ENCODE peak calls at places on chromosome 18, in five cellular contexts. Z is PC-9, W is mammary epithelial cell, I is IMR-90, N is A549. V is an unnamed sample. For H3K4me1, the result is how much of the 10 kb centered on the place peaks cover.

GRCh38 chr18:68215931-68216330 is 499.0 kb downstream of the TMX3 start:
- DNase-seq in Z (no peak), W (peak), I (peak), N (no peak), V (peak)

GRCh38 chr18:12726774-12727550 is 24.1 kb downstream of the PSMG2 start:
- DNase-seq in Z (peak), W (peak), I (peak), N (peak), V (peak)

GRCh38 chr18:67583621-67584020 is 67.1 kb upstream of the DSEL start:
- DNase-seq in Z (no peak), W (no peak), I (peak), N (no peak), V (peak)

GRCh38 chr18:50982802-50983179 is 15.0 kb downstream of the ELAC1 start:
- DNase-seq in Z (no peak), W (no peak), I (peak), N (no peak), V (peak)

GRCh38 chr18:49884959-49885358 is 71.6 kb upstream of the ACAA2 start:
- DNase-seq in Z (no peak), W (peak), I (no peak), N (no peak), V (no peak)

GRCh38 chr18:63002803-63003445 is 287.6 kb downstream of the PHLPP1 start:
- DNase-seq in Z (no peak), W (no peak), I (no peak), N (no peak), V (no peak)

GRCh38 chr18:50836521-50836957 is 16.7 kb upstream of the MRO start:
- DNase-seq in Z (no peak), W (peak), I (peak), N (peak), V (peak)

GRCh38 chr18:13566941-13567762 is 159.2 kb downstream of the FAM210A start:
- DNase-seq in Z (no peak), W (peak), I (no peak), N (no peak), V (peak)

GRCh38 chr18:41395695-41396094 is 559.3 kb upstream of the PIK3C3 start:
- DNase-seq in Z (no peak), W (peak), I (peak), N (no peak), V (no peak)

GRCh38 chr18:12460874-12461273 is 53.1 kb downstream of the PRELID3A start:
- DNase-seq in Z (no peak), W (no peak), I (peak), N (no peak), V (no peak)

GRCh38 chr18:3873698-3874495 is 423.9 kb downstream of the TGIF1 start:
- DNase-seq in Z (no peak), W (no peak), I (no peak), N (no peak), V (peak)

GRCh38 chr18:44039826-44040225 is 640.9 kb upstream of the SETBP1 start:
- DNase-seq in Z (no peak), W (no peak), I (no peak), N (no peak), V (no peak)

GRCh38 chr18:30632058-30632718 is 410.4 kb downstream of the DSC3 start:
- DNase-seq in Z (no peak), W (no peak), I (no peak), N (no peak), V (no peak)

GRCh38 chr18:8818982-8819381 is 113.6 kb downstream of the MTCL1 start:
- DNase-seq in Z (no peak), W (no peak), I (no peak), N (no peak), V (no peak)

GRCh38 chr18:3012306-3012919 is 531 bp downstream of the LPIN2 start:
- DNase-seq in Z (no peak), W (no peak), I (peak), N (peak), V (peak)

GRCh38 chr18:70195852-70196434 is 9.5 kb downstream of the RTTN start:
- DNase-seq in Z (peak), W (peak), I (peak), N (peak), V (peak)

GRCh38 chr18:42192251-42193248 is 237.5 kb downstream of the PIK3C3 start:
- DNase-seq in Z (peak), W (peak), I (no peak), N (peak), V (peak)

GRCh38 chr18:54396755-54397154 is 39.0 kb downstream of the C18orf54 start:
- DNase-seq in Z (no peak), W (no peak), I (no peak), N (no peak), V (no peak)

GRCh38 chr18:13831864-13832508 is 8.0 kb downstream of the MC5R start:
- DNase-seq in Z (no peak), W (no peak), I (no peak), N (peak), V (no peak)

GRCh38 chr18:2188258-2188657 is 383.0 kb downstream of the METTL4 start:
- DNase-seq in Z (no peak), W (no peak), I (no peak), N (no peak), V (no peak)

GRCh38 chr18:902179-902718 is 2.4 kb upstream of the ADCYAP1 start:
- DNase-seq in Z (peak), W (no peak), I (no peak), N (no peak), V (peak)

GRCh38 chr18:51235011-51235789 is 37.7 kb upstream of the MEX3C start:
- DNase-seq in Z (peak), W (peak), I (no peak), N (peak), V (peak)

GRCh38 chr18:63177822-63178525 is 141.6 kb downstream of the BCL2 start:
- DNase-seq in Z (no peak), W (no peak), I (no peak), N (no peak), V (peak)

GRCh38 chr18:9575558-9575957 is 38.8 kb downstream of the PPP4R1 start:
- DNase-seq in Z (peak), W (peak), I (peak), N (peak), V (peak)

GRCh38 chr18:26546875-26547301 is 1.5 kb downstream of the KCTD1 start:
- DNase-seq in Z (no peak), W (no peak), I (no peak), N (no peak), V (no peak)

GRCh38 chr18:45374878-45375630 is 240.2 kb upstream of the SLC14A2 start:
- DNase-seq in Z (no peak), W (peak), I (no peak), N (no peak), V (no peak)

GRCh38 chr18:9422816-9423519 is 52.3 kb upstream of the RALBP1 start:
- DNase-seq in Z (peak), W (peak), I (no peak), N (no peak), V (no peak)

GRCh38 chr18:13256444-13257305 is 38.1 kb downstream of the LDLRAD4 start:
- DNase-seq in Z (no peak), W (no peak), I (no peak), N (no peak), V (no peak)

GRCh38 chr18:6884944-6885343 is 155.4 kb downstream of the ARHGAP28 start:
- DNase-seq in Z (no peak), W (no peak), I (peak), N (no peak), V (peak)

DNA sequence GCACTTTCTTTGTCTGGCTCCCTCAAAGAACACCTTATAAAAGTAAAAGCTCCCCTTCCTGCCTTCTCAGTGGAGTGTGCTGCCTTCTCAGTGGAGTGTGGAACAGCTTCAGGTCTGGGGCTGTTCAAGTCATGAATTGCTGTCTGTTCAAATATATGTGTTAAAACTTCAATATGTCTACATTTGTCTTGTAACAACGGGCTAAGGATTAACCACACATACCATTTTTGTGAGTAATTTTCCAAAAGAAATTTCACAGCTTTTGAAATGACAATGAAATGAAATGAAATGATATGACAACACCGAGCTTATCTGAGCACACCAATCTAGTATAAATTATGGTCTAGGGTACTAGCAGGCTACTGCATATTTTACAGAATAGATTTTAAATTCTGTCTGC is 42.9 kb downstream of the CABYR start:
- DNase-seq in Z (no peak), W (peak), I (no peak), N (no peak), V (peak)
- H3K27ac ChIP-seq in Z (no peak), W (peak), I (no peak), N (no peak), V (no peak)

GRCh38 chr18:46705521-46705920 is 48.5 kb upstream of the LOXHD1 start:
- DNase-seq in Z (no peak), W (no peak), I (no peak), N (no peak), V (no peak)

GRCh38 chr18:46711444-46711863 is 45.4 kb downstream of the ST8SIA5 start:
- DNase-seq in Z (no peak), W (no peak), I (no peak), N (no peak), V (no peak)

GRCh38 chr18:46704816-46705215 is 47.8 kb upstream of the LOXHD1 start:
- DNase-seq in Z (no peak), W (no peak), I (no peak), N (no peak), V (no peak)

GRCh38 chr18:46704189-46704588 is 47.2 kb upstream of the LOXHD1 start:
- DNase-seq in Z (no peak), W (no peak), I (no peak), N (no peak), V (no peak)

DNA sequence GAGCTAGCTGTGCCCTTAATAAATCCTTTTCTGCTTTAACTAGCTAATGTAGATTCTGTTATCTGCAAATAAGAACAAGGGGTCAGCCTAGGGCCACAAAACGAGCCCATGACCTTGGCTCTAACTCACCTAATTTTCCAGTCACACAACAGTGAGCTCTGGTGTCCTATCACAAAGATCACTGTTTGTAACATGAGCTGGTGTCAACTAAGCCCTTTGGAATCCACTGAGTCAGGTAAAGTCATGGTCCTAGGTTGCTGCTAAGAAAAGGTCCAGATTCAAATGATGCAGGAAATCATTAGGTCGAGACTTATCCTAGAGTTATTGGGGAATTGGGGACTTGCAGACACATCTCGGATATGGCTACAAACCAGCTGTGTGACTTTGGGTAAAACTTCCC is 49.9 kb downstream of the ST8SIA5 start:
- DNase-seq in Z (no peak), W (peak), I (no peak), N (no peak), V (peak)
- H3K4me1 ChIP-seq in Z (under half), W (under half), I (under half), N (under half), V (under half)

GRCh38 chr18:37393221-37393828 is 172.3 kb downstream of the CELF4 start:
- DNase-seq in Z (no peak), W (no peak), I (no peak), N (no peak), V (no peak)

GRCh38 chr18:37394610-37394965 is 171.0 kb downstream of the CELF4 start:
- DNase-seq in Z (no peak), W (no peak), I (no peak), N (no peak), V (no peak)

GRCh38 chr18:37393945-37394609 is 171.5 kb downstream of the CELF4 start:
- DNase-seq in Z (peak), W (no peak), I (peak), N (peak), V (peak)

GRCh38 chr18:37395631-37396030 is 170.0 kb downstream of the CELF4 start:
- DNase-seq in Z (no peak), W (no peak), I (no peak), N (no peak), V (no peak)

DNA sequence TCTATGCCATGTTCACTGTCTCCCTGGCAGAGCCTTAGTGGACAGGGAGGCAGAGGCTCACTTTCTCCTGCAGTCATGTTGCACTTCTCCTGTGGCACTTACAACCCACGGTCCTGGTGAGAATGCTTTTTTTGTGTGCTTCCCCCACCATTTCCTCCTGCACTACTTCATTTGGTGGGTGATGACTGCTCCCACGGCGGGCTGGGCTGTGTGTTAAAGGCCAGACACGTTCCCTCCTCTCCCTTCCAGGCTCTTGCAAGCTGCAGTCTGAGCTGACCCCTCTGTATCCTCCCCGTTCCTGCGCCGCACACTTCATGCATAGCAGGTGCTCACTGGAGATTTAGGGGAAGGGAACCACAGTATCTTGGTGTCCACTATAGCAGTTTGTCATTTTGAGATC is 170.5 kb downstream of the CELF4 start:
- DNase-seq in Z (no peak), W (no peak), I (no peak), N (no peak), V (no peak)
- H3K27ac ChIP-seq in Z (no peak), W (no peak), I (no peak), N (no peak), V (no peak)

DNA sequence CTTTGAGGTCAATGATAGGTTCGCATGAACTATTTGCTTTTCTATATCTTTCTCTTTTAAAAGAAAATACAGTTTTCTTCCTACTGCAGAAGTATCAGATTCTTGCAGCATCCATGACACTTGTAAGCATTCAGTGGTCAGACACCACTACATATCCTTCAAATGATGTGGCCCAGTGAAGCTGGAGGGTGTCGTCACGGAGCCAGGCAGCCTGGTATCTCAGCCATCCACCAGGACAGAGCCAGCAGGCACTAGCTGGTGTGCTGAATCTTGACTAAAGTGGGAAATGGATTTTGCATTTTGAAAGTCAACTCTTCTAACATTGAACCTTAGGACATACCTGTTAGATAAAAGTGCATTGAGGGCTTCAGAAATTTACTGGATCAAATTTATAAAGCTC is 5.4 kb downstream of the KLHL14 start:
- DNase-seq in Z (no peak), W (no peak), I (no peak), N (no peak), V (no peak)
- H3K4me1 ChIP-seq in Z (under half), W (under half), I (under half), N (under half), V (under half)

GRCh38 chr18:79432376-79433120 is 36.8 kb downstream of the NFATC1 start:
- DNase-seq in Z (no peak), W (no peak), I (no peak), N (no peak), V (no peak)

GRCh38 chr18:79438089-79438488 is 42.4 kb downstream of the NFATC1 start:
- DNase-seq in Z (no peak), W (no peak), I (no peak), N (no peak), V (peak)

GRCh38 chr18:79433431-79433830 is 37.7 kb downstream of the NFATC1 start:
- DNase-seq in Z (no peak), W (no peak), I (no peak), N (no peak), V (no peak)

GRCh38 chr18:79436556-79437275 is 41.0 kb downstream of the NFATC1 start:
- DNase-seq in Z (no peak), W (no peak), I (no peak), N (no peak), V (no peak)

DNA sequence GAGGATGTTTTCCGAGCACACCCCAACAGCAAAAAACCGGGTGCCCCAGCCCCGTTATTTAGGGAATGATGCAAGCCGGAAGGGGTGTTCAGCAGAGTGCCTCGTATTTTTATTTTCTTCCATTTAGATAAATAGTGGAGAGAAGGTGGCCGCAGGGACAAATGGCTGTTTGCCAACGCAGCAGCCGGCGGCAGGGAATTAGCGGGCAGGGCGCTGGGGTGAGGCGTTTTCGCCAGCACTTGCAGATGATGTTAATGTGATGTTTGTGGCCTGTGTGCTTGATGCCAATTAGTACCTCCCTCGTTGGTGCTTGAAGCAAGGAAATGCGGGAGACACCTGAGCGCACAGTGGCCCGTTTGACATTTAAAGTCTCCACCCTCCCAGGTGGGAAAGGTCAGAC is 38.9 kb downstream of the NFATC1 start:
- DNase-seq in Z (no peak), W (no peak), I (no peak), N (no peak), V (no peak)
- H3K27ac ChIP-seq in Z (no peak), W (no peak), I (no peak), N (no peak), V (no peak)

DNA sequence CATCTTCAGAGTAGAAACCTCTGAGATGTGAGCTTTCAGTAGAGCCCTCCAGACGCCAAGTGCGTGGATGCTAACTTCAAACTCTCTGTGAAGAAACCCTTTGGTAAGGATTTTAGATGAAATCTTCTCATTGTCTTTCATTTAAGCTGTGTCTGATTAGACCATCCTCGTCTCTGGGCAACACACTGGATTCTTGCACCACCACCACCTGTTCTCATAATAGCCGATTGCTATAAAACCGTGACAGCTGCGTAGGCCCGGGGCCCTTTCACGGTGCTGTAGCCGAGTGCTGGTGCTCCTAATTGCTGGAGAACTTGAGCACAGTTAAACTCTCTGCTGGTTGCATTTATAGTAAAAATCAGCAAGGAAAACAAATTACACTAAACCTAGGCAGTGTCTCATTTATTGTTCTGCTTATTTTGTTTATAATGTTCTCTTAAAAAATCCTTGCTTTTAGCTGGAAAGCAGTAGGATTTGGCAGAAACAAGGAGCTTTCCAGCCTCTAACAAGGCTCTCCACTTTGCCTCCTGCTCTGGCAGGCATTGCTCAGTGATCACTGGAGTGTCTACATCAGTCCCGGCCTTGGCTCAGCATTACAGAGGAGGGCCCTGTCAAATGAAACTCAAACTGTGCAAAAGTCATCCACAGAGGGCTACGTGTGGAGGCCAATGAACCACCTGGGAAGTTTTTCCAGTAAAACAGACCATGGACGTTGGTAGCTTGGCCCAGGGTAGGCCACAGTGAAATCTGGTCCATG is 40.9 kb upstream of the MBP start:
- DNase-seq in Z (no peak), W (no peak), I (no peak), N (no peak), V (no peak)
- H3K4me1 ChIP-seq in Z (under half), W (under half), I (under half), N (under half), V (under half)

DNA sequence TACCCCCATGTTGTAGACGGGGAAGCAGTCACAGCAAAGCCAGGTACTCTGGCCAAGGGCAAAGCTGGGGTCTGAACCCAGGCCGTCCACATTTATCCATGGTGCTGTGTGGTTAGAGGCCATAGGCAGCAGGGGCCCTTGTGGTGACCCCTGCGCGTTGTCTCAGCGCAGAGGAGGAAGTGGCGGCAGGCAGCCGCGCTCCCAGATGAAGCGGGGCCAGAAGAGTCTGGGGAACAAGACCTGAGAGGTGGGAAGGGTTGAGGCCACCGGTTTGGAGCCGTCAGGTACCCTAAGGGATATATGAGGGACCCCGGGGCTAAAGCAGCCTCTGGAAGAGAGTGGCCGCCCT is 770 bp downstream of the ZNF396 start:
- DNase-seq in Z (no peak), W (no peak), I (no peak), N (no peak), V (no peak)
- H3K27ac ChIP-seq in Z (no peak), W (no peak), I (no peak), N (peak), V (no peak)

DNA sequence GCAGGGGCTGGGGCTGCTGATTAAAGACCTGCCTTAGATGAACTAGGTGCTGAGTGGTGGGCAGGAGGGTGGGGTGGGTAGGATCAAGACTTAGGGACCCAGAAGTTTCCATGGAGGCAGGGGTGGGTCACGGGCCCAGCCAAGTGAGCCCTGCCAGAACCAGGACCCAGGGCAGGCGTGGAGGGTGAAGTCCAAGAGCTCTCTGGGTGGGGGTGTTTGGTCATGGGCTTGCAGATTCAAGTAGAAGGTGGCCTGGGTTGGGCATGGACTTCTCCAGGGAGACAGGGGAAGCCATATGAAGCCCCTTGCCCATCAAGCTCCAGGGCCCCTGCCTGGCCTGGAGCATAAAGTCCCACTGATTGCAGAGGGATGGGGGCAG is 168.8 kb downstream of the SMAD7 start:
- DNase-seq in Z (no peak), W (no peak), I (no peak), N (no peak), V (peak)
- H3K4me1 ChIP-seq in Z (under half), W (under half), I (under half), N (under half), V (under half)

V was measured in GM23248.